ENCODE peak calls at places on chromosome 16, in seven cellular contexts. B is NCI-H460; R is T follicular helper cell; A is NCI-H524 treated with DMSO at 0.1 percent for 48 hours; J is activated CD4-positive, CD25-positive, alpha-beta regulatory T cell treated with anti-CD3 and anti-CD28 coated beads, Interleukin-2, amount 50 U/mL, for 72 hours; K is ascending aorta; X is transverse colon. G is an unnamed sample.

GRCh38 chr16:626174-626765 is 4.5 kb upstream of the WFIKKN1 start:
- DNase-seq in B (no peak), R (no peak), A (no peak), J (no peak), K (no peak), X (no peak), G (no peak)

GRCh38 chr16:57235128-57236092 is 9.6 kb upstream of the ARL2BP start:
- DNase-seq in B (no peak), R (no peak), A (no peak), J (no peak), K (no peak), X (no peak), G (no peak)

GRCh38 chr16:3793161-3793576 is 75.8 kb upstream of the TRAP1 start:
- DNase-seq in B (no peak), R (no peak), A (no peak), J (no peak), K (no peak), X (no peak), G (no peak)

GRCh38 chr16:74718741-74719610 is 18.3 kb upstream of the MLKL start:
- DNase-seq in B (no peak), R (no peak), A (no peak), J (no peak), K (no peak), X (no peak), G (no peak)

GRCh38 chr16:1647904-1648303 is 30.2 kb upstream of the JPT2 start:
- DNase-seq in B (no peak), R (no peak), A (no peak), J (no peak), K (no peak), X (no peak), G (no peak)

GRCh38 chr16:66605177-66605999 is 884 bp downstream of the CMTM3 start:
- DNase-seq in B (no peak), R (no peak), A (no peak), J (no peak), K (no peak), X (peak), G (no peak)

GRCh38 chr16:3054965-3055733 is 8.8 kb downstream of the MMP25 start:
- DNase-seq in B (no peak), R (no peak), A (no peak), J (no peak), K (no peak), X (no peak), G (no peak)

GRCh38 chr16:67902831-67903230 is 9.8 kb downstream of the PSKH1 start:
- DNase-seq in B (no peak), R (no peak), A (no peak), J (no peak), K (no peak), X (no peak), G (no peak)

GRCh38 chr16:2250652-2251280 is 621 bp downstream of the ECI1 start:
- DNase-seq in B (no peak), R (peak), A (no peak), J (peak), K (no peak), X (peak), G (no peak)

GRCh38 chr16:23607740-23608139 is 11.6 kb upstream of the NDUFAB1 start:
- DNase-seq in B (no peak), R (no peak), A (no peak), J (no peak), K (no peak), X (no peak), G (no peak)

GRCh38 chr16:29702307-29702706 is 23.3 kb downstream of the QPRT start:
- DNase-seq in B (no peak), R (peak), A (no peak), J (no peak), K (no peak), X (no peak), G (no peak)

GRCh38 chr16:67164599-67165061 is at the start of gene HSF4:
- DNase-seq in B (peak), R (no peak), A (no peak), J (no peak), K (no peak), X (peak), G (no peak)

GRCh38 chr16:72876221-72876620 is 171.7 kb downstream of the ZFHX3 start:
- DNase-seq in B (no peak), R (no peak), A (no peak), J (no peak), K (no peak), X (peak), G (no peak)

GRCh38 chr16:28317040-28317880 is 24.9 kb downstream of the SBK1 start:
- DNase-seq in B (peak), R (peak), A (no peak), J (peak), K (no peak), X (peak), G (peak)

GRCh38 chr16:57892447-57893096 is 78.4 kb downstream of the CNGB1 start:
- DNase-seq in B (no peak), R (no peak), A (no peak), J (no peak), K (no peak), X (peak), G (no peak)

GRCh38 chr16:58360041-58360634 is 32.1 kb upstream of the GINS3 start:
- DNase-seq in B (no peak), R (no peak), A (no peak), J (no peak), K (no peak), X (no peak), G (no peak)